ENCODE peak calls at places on chromosomes 7 and 10, in eight cellular contexts. N is CD4-positive, alpha-beta memory T cell; A is body of pancreas; R is Panc1; V is cardiac fibroblast; G is mucosa of descending colon; L is A549; B is GM23248. S is an unnamed sample.

GRCh38 chr7:83599131-83599530 is 49.8 kb downstream of the SEMA3E start:
- DNase-seq in N (no peak), G (no peak), R (no peak), A (no peak), V (no peak), L (no peak), B (no peak), S (no peak)

GRCh38 chr10:73131913-73132686 is 21.8 kb downstream of the NUDT13 start:
- DNase-seq in V (no peak), B (no peak), A (no peak), N (no peak), R (no peak), G (no peak), L (no peak), S (no peak)

GRCh38 chr10:60246382-60246781 is 143.3 kb downstream of the ANK3 start:
- DNase-seq in R (no peak), V (no peak), L (no peak), G (no peak), B (no peak), A (no peak), N (no peak), S (no peak)

GRCh38 chr10:49297818-49298665 is 928 bp upstream of the C10orf71 start:
- DNase-seq in A (no peak), V (no peak), N (no peak), G (no peak), R (no peak), L (no peak), B (no peak), S (no peak)

GRCh38 chr10:49080965-49081364 is 34.4 kb downstream of the VSTM4 start:
- DNase-seq in R (no peak), N (no peak), G (no peak), L (no peak), B (no peak), V (no peak), A (no peak), S (no peak)

GRCh38 chr7:22996470-22996869 is 17.5 kb downstream of the HYCC1 start:
- DNase-seq in N (no peak), V (peak), L (no peak), R (no peak), G (no peak), B (peak), A (no peak), S (no peak)

GRCh38 chr7:43296306-43296705 is 183.9 kb downstream of the HECW1 start:
- DNase-seq in A (no peak), R (no peak), V (no peak), G (no peak), B (no peak), L (peak), N (no peak), S (no peak)

GRCh38 chr7:29099896-29100847 is 46.2 kb downstream of the CPVL start:
- DNase-seq in G (no peak), V (no peak), L (no peak), A (no peak), N (no peak), R (no peak), B (no peak), S (no peak)

GRCh38 chr7:155574556-155574955 is 28.2 kb upstream of the CNPY1 start:
- DNase-seq in G (no peak), R (no peak), N (no peak), B (no peak), V (no peak), A (no peak), L (no peak), S (no peak)

GRCh38 chr7:30353532-30353931 is 69.1 kb downstream of the ZNRF2 start:
- DNase-seq in N (no peak), B (no peak), G (no peak), R (no peak), L (no peak), A (no peak), V (no peak), S (no peak)

GRCh38 chr7:140679186-140679585 is 6.4 kb downstream of the ADCK2 start:
- DNase-seq in R (no peak), G (peak), V (no peak), N (no peak), B (no peak), L (no peak), A (no peak), S (no peak)

GRCh38 chr10:42177077-42177792 is 461.1 kb downstream of the ZNF33B start:
- DNase-seq in B (no peak), R (no peak), G (no peak), L (no peak), V (no peak), N (no peak), A (no peak), S (peak)

GRCh38 chr10:9311702-9312499 is 1257.4 kb downstream of the GATA3 start:
- DNase-seq in R (no peak), L (no peak), V (no peak), N (no peak), G (no peak), B (peak), A (no peak), S (no peak)

GRCh38 chr10:118840071-118840775 is 85.5 kb upstream of the CACUL1 start:
- DNase-seq in B (no peak), N (no peak), L (no peak), A (no peak), G (peak), V (peak), R (no peak), S (no peak)

GRCh38 chr10:9605231-9605630 is 1412.4 kb upstream of the CELF2 start:
- DNase-seq in R (no peak), A (no peak), L (no peak), G (no peak), V (peak), N (no peak), B (no peak), S (no peak)

GRCh38 chr10:33114451-33114944 is 156.5 kb upstream of the ITGB1 start:
- DNase-seq in L (peak), B (peak), R (no peak), V (peak), N (peak), A (no peak), G (no peak), S (no peak)

GRCh38 chr10:127398140-127398966 is 150.8 kb upstream of the NPS start:
- DNase-seq in L (no peak), N (no peak), G (no peak), R (no peak), V (peak), B (peak), A (no peak), S (peak)

DNA sequence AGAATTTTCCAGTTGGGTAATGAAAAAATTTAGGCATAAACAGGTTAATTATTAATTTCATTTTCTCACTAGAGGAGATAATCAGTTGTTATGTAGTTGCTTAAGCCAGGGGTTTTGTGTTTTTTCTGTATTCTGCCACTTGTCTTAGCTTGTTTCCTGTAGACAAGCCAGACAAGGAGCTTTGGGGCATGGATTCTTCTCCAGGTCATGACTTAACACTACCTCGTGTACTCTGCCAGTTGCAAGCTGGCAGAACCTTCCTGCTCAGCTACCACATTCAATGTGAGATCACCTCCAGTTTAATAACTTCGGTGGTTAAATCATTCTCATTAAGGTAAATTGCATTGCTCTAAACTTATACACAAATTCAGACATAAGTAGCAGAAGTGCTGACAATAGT is 1.8 kb downstream of the CCM2 start:
- DNase-seq in A (no peak), L (no peak), B (no peak), R (no peak), G (no peak), N (no peak), V (no peak), S (no peak)
- H3K4me3 ChIP-seq in A (no peak), L (no peak), B (peak), R (no peak), G (no peak), N (no peak), V (no peak), S (no peak)

GRCh38 chr7:25583655-25584054 is 355.4 kb upstream of the NPVF start:
- DNase-seq in L (no peak), R (no peak), B (no peak), N (no peak), G (no peak), A (no peak), V (no peak), S (no peak)
- H3K4me3 ChIP-seq in L (no peak), R (no peak), B (no peak), N (no peak), G (no peak), A (no peak), V (no peak), S (no peak)

GRCh38 chr7:150384406-150385239 is 5.5 kb downstream of the ZNF775 start:
- DNase-seq in A (no peak), B (no peak), V (no peak), N (no peak), R (no peak), L (no peak), G (peak), S (no peak)
- H3K4me3 ChIP-seq in A (no peak), B (no peak), V (no peak), N (no peak), R (no peak), L (no peak), G (no peak), S (no peak)

DNA sequence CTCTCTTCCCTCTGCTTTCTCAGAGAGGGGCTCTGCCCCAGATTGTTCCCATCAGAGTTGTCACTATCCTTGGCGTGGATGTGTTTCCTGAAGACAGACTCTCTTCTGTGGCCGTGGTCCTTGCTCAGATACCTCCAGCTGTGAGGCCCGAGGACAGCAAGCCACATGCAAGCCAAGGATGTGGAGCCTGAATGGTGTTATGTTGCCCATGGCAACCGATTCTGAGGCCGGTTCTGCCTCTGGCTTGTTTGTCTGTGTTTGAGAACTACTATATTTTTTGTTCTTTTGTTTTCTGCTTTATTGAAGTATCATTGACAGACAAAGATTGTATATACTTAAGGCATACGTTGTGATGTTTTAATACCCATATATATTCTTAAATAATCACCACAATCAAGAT is 247.4 kb upstream of the PODXL start:
- DNase-seq in A (no peak), B (no peak), R (no peak), G (no peak), V (no peak), L (no peak), N (no peak), S (no peak)
- H3K4me3 ChIP-seq in A (no peak), B (no peak), R (no peak), G (no peak), V (no peak), L (no peak), N (no peak), S (no peak)

GRCh38 chr7:143811-144453 is 48.4 kb upstream of the FAM20C start:
- DNase-seq in B (no peak), V (no peak), N (no peak), G (no peak), A (peak), L (no peak), R (no peak), S (no peak)
- H3K4me3 ChIP-seq in B (no peak), V (no peak), N (no peak), G (no peak), A (no peak), L (no peak), R (no peak), S (no peak)

DNA sequence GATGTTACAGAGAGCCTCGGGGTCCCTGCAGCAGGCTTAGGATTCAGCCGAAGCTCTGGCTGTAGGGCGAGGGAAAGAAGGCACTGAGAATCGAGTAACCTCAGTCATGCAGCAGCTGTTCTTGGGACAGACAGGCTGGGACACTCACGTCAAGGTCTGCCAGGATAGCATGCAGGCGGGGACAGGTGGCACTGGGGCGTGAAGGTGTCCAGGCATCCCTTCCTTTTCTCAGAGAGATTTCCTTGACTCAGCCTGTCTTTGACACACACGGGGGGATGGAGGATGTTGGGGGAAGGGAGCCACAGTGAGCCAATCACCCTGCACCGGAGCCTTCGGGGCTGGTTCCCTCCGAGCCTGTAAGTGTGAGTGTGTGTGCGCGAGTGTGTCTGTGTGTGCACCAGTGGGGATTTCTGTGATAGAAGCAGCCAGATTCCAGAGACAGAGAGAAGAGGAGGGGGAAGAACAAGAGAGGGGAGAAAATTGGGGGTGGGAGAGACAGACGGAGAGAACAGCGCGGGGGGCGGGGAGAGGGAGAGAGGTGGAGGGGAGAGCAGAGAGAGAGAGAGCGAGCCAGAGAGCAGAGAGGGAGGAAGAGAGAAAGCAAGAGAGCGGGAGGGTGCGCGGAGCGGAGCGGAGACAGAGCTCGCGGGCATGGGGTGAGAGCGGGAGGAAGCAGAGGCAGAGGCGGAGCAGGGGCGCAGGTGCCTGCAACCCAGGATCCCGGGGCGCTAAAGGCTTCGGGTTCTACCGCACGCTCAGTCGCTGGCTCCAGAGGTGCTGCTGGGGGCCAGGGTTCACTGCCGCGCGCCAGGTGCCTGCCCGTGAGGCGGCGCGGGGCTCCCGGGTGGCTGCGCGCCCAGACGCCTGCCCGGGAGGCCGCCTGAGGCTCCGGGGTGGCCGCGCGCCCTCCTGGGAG is 526 bp upstream of the GPR26 start:
- DNase-seq in L (no peak), A (no peak), R (no peak), N (no peak), B (no peak), G (no peak), V (no peak), S (no peak)
- H3K4me3 ChIP-seq in L (no peak), A (no peak), R (no peak), N (no peak), B (no peak), G (no peak), V (no peak), S (no peak)

GRCh38 chr10:58824396-58824795 is 311.7 kb downstream of the BICC1 start:
- DNase-seq in L (no peak), V (no peak), N (no peak), R (no peak), A (no peak), B (no peak), G (no peak), S (no peak)
- H3K4me3 ChIP-seq in L (no peak), V (no peak), N (no peak), R (no peak), A (no peak), B (no peak), G (no peak), S (no peak)

DNA sequence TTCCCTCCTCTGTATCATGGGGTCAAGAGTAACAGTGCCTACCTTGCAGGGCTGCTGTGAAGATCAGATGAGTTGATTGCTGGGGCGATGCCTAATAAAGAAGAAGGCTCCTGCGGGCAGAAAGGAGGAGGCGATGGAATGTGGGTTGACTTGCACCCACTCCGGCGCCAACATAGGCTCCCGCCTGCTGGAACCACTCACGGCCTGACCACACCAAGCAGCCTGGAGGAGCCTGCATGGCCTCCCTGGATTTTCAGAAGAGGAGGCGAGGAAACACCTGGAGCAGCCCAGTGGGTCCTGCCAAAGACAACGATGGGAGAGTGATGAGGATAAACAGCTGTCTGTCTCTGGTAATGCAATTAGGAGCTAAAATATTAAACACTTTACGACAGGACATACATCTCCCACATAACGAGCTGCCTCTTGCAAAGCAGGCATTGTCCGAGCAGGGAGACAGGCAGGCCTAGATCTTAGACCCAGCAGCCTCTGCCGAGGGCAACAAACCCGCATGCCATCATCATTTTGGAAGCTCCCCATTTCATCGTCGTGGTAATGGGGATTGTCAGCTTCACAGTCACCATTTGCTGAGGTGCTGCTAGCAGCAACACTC is 302.9 kb upstream of the ZMIZ1 start:
- DNase-seq in G (no peak), A (no peak), R (no peak), N (no peak), L (no peak), B (no peak), V (no peak), S (peak)
- H3K4me3 ChIP-seq in G (no peak), A (no peak), R (no peak), N (no peak), L (no peak), B (no peak), V (no peak), S (no peak)